ENCODE peak calls at places on chromosome 17, in ten cellular contexts. One of them, this sample, is unnamed.

GRCh38 chr17:64180089-64180488 is 50.1 kb upstream of the ERN1 start:
- DNase-seq in progenitor cell of endocrine pancreas: no peak
- DNase-seq in GM12865: no peak
- DNase-seq in T-helper 2 cell: no peak
- DNase-seq in islet precursor cell: no peak
- DNase-seq in activated T-cell treated with anti-CD3 and anti-CD28 coated beads for 1 hour: no peak
- DNase-seq in ovary: no peak
- DNase-seq in activated gamma-delta T cell treated with Interleukin-2 at 50 U/mL for 16 hours: no peak
- DNase-seq in HEK293T: no peak
- DNase-seq in stimulated activated CD4-positive, alpha-beta T cell treated with anti-CD3 and anti-CD28 coated beads, Interleukin-2, amount 100 ng/mL, for 4 hours: no peak
- DNase-seq in this sample: no peak

GRCh38 chr17:28527859-28528258 is 21.7 kb downstream of the FOXN1 start:
- DNase-seq in activated gamma-delta T cell treated with Interleukin-2 at 50 U/mL for 16 hours: no peak
- DNase-seq in ovary: no peak
- DNase-seq in islet precursor cell: no peak
- DNase-seq in GM12865: no peak
- DNase-seq in stimulated activated CD4-positive, alpha-beta T cell treated with anti-CD3 and anti-CD28 coated beads, Interleukin-2, amount 100 ng/mL, for 4 hours: no peak
- DNase-seq in T-helper 2 cell: no peak
- DNase-seq in activated T-cell treated with anti-CD3 and anti-CD28 coated beads for 1 hour: no peak
- DNase-seq in HEK293T: no peak
- DNase-seq in progenitor cell of endocrine pancreas: no peak
- DNase-seq in this sample: no peak

GRCh38 chr17:6706996-6707395 is 6.2 kb downstream of the SLC13A5 start:
- DNase-seq in stimulated activated CD4-positive, alpha-beta T cell treated with anti-CD3 and anti-CD28 coated beads, Interleukin-2, amount 100 ng/mL, for 4 hours: no peak
- DNase-seq in GM12865: no peak
- DNase-seq in T-helper 2 cell: no peak
- DNase-seq in ovary: no peak
- DNase-seq in progenitor cell of endocrine pancreas: no peak
- DNase-seq in HEK293T: no peak
- DNase-seq in activated gamma-delta T cell treated with Interleukin-2 at 50 U/mL for 16 hours: no peak
- DNase-seq in activated T-cell treated with anti-CD3 and anti-CD28 coated beads for 1 hour: no peak
- DNase-seq in islet precursor cell: peak
- DNase-seq in this sample: no peak

GRCh38 chr17:29124135-29124930 is 55.9 kb downstream of the MYO18A start:
- DNase-seq in activated T-cell treated with anti-CD3 and anti-CD28 coated beads for 1 hour: no peak
- DNase-seq in stimulated activated CD4-positive, alpha-beta T cell treated with anti-CD3 and anti-CD28 coated beads, Interleukin-2, amount 100 ng/mL, for 4 hours: no peak
- DNase-seq in islet precursor cell: peak
- DNase-seq in ovary: no peak
- DNase-seq in GM12865: peak
- DNase-seq in progenitor cell of endocrine pancreas: no peak
- DNase-seq in activated gamma-delta T cell treated with Interleukin-2 at 50 U/mL for 16 hours: peak
- DNase-seq in T-helper 2 cell: peak
- DNase-seq in HEK293T: peak
- DNase-seq in this sample: peak

GRCh38 chr17:80857721-80858171 is 133.9 kb upstream of the CHMP6 start:
- DNase-seq in GM12865: no peak
- DNase-seq in stimulated activated CD4-positive, alpha-beta T cell treated with anti-CD3 and anti-CD28 coated beads, Interleukin-2, amount 100 ng/mL, for 4 hours: no peak
- DNase-seq in T-helper 2 cell: no peak
- DNase-seq in ovary: no peak
- DNase-seq in HEK293T: no peak
- DNase-seq in activated gamma-delta T cell treated with Interleukin-2 at 50 U/mL for 16 hours: no peak
- DNase-seq in islet precursor cell: no peak
- DNase-seq in activated T-cell treated with anti-CD3 and anti-CD28 coated beads for 1 hour: no peak
- DNase-seq in progenitor cell of endocrine pancreas: no peak
- DNase-seq in this sample: no peak

GRCh38 chr17:62101090-62101489 is 36.0 kb upstream of the MED13 start:
- DNase-seq in T-helper 2 cell: no peak
- DNase-seq in ovary: no peak
- DNase-seq in islet precursor cell: no peak
- DNase-seq in GM12865: no peak
- DNase-seq in activated T-cell treated with anti-CD3 and anti-CD28 coated beads for 1 hour: no peak
- DNase-seq in activated gamma-delta T cell treated with Interleukin-2 at 50 U/mL for 16 hours: no peak
- DNase-seq in HEK293T: no peak
- DNase-seq in progenitor cell of endocrine pancreas: no peak
- DNase-seq in stimulated activated CD4-positive, alpha-beta T cell treated with anti-CD3 and anti-CD28 coated beads, Interleukin-2, amount 100 ng/mL, for 4 hours: no peak
- DNase-seq in this sample: no peak

GRCh38 chr17:48497103-48497502 is 33.7 kb downstream of the HOXB1 start:
- DNase-seq in islet precursor cell: peak
- DNase-seq in activated T-cell treated with anti-CD3 and anti-CD28 coated beads for 1 hour: no peak
- DNase-seq in ovary: no peak
- DNase-seq in GM12865: no peak
- DNase-seq in stimulated activated CD4-positive, alpha-beta T cell treated with anti-CD3 and anti-CD28 coated beads, Interleukin-2, amount 100 ng/mL, for 4 hours: no peak
- DNase-seq in progenitor cell of endocrine pancreas: no peak
- DNase-seq in T-helper 2 cell: no peak
- DNase-seq in activated gamma-delta T cell treated with Interleukin-2 at 50 U/mL for 16 hours: no peak
- DNase-seq in HEK293T: no peak
- DNase-seq in this sample: no peak

GRCh38 chr17:33229028-33229427 is 64.1 kb downstream of the ASIC2 start:
- DNase-seq in HEK293T: no peak
- DNase-seq in islet precursor cell: no peak
- DNase-seq in ovary: no peak
- DNase-seq in activated T-cell treated with anti-CD3 and anti-CD28 coated beads for 1 hour: no peak
- DNase-seq in T-helper 2 cell: no peak
- DNase-seq in progenitor cell of endocrine pancreas: no peak
- DNase-seq in activated gamma-delta T cell treated with Interleukin-2 at 50 U/mL for 16 hours: no peak
- DNase-seq in GM12865: no peak
- DNase-seq in stimulated activated CD4-positive, alpha-beta T cell treated with anti-CD3 and anti-CD28 coated beads, Interleukin-2, amount 100 ng/mL, for 4 hours: no peak
- DNase-seq in this sample: no peak

GRCh38 chr17:81968396-81968745 is 7.4 kb upstream of the NOTUM start:
- DNase-seq in stimulated activated CD4-positive, alpha-beta T cell treated with anti-CD3 and anti-CD28 coated beads, Interleukin-2, amount 100 ng/mL, for 4 hours: no peak
- DNase-seq in progenitor cell of endocrine pancreas: no peak
- DNase-seq in ovary: no peak
- DNase-seq in T-helper 2 cell: no peak
- DNase-seq in activated T-cell treated with anti-CD3 and anti-CD28 coated beads for 1 hour: no peak
- DNase-seq in HEK293T: no peak
- DNase-seq in islet precursor cell: no peak
- DNase-seq in activated gamma-delta T cell treated with Interleukin-2 at 50 U/mL for 16 hours: no peak
- DNase-seq in GM12865: no peak
- DNase-seq in this sample: no peak

GRCh38 chr17:846901-847777 is 65.0 kb downstream of the MRM3 start:
- DNase-seq in HEK293T: no peak
- DNase-seq in stimulated activated CD4-positive, alpha-beta T cell treated with anti-CD3 and anti-CD28 coated beads, Interleukin-2, amount 100 ng/mL, for 4 hours: no peak
- DNase-seq in T-helper 2 cell: no peak
- DNase-seq in ovary: no peak
- DNase-seq in activated T-cell treated with anti-CD3 and anti-CD28 coated beads for 1 hour: no peak
- DNase-seq in activated gamma-delta T cell treated with Interleukin-2 at 50 U/mL for 16 hours: no peak
- DNase-seq in progenitor cell of endocrine pancreas: no peak
- DNase-seq in islet precursor cell: no peak
- DNase-seq in GM12865: no peak
- DNase-seq in this sample: no peak

GRCh38 chr17:34442387-34443111 is 79.5 kb upstream of the CCL1 start:
- DNase-seq in ovary: no peak
- DNase-seq in stimulated activated CD4-positive, alpha-beta T cell treated with anti-CD3 and anti-CD28 coated beads, Interleukin-2, amount 100 ng/mL, for 4 hours: no peak
- DNase-seq in T-helper 2 cell: no peak
- DNase-seq in activated T-cell treated with anti-CD3 and anti-CD28 coated beads for 1 hour: no peak
- DNase-seq in islet precursor cell: no peak
- DNase-seq in HEK293T: no peak
- DNase-seq in GM12865: no peak
- DNase-seq in activated gamma-delta T cell treated with Interleukin-2 at 50 U/mL for 16 hours: no peak
- DNase-seq in progenitor cell of endocrine pancreas: no peak
- DNase-seq in this sample: no peak

GRCh38 chr17:2485543-2485942 is 26.1 kb downstream of the METTL16 start:
- DNase-seq in progenitor cell of endocrine pancreas: no peak
- DNase-seq in ovary: no peak
- DNase-seq in T-helper 2 cell: no peak
- DNase-seq in HEK293T: no peak
- DNase-seq in activated T-cell treated with anti-CD3 and anti-CD28 coated beads for 1 hour: no peak
- DNase-seq in stimulated activated CD4-positive, alpha-beta T cell treated with anti-CD3 and anti-CD28 coated beads, Interleukin-2, amount 100 ng/mL, for 4 hours: no peak
- DNase-seq in activated gamma-delta T cell treated with Interleukin-2 at 50 U/mL for 16 hours: no peak
- DNase-seq in islet precursor cell: no peak
- DNase-seq in GM12865: no peak
- DNase-seq in this sample: no peak

GRCh38 chr17:10105513-10106001 is 92.8 kb downstream of the GAS7 start:
- DNase-seq in ovary: no peak
- DNase-seq in progenitor cell of endocrine pancreas: no peak
- DNase-seq in GM12865: no peak
- DNase-seq in HEK293T: no peak
- DNase-seq in activated gamma-delta T cell treated with Interleukin-2 at 50 U/mL for 16 hours: no peak
- DNase-seq in stimulated activated CD4-positive, alpha-beta T cell treated with anti-CD3 and anti-CD28 coated beads, Interleukin-2, amount 100 ng/mL, for 4 hours: no peak
- DNase-seq in activated T-cell treated with anti-CD3 and anti-CD28 coated beads for 1 hour: no peak
- DNase-seq in T-helper 2 cell: no peak
- DNase-seq in islet precursor cell: peak
- DNase-seq in this sample: no peak

GRCh38 chr17:81285179-81285878 is 9.8 kb downstream of the SLC38A10 start:
- DNase-seq in T-helper 2 cell: peak
- DNase-seq in progenitor cell of endocrine pancreas: no peak
- DNase-seq in activated gamma-delta T cell treated with Interleukin-2 at 50 U/mL for 16 hours: peak
- DNase-seq in activated T-cell treated with anti-CD3 and anti-CD28 coated beads for 1 hour: peak
- DNase-seq in ovary: peak
- DNase-seq in stimulated activated CD4-positive, alpha-beta T cell treated with anti-CD3 and anti-CD28 coated beads, Interleukin-2, amount 100 ng/mL, for 4 hours: peak
- DNase-seq in HEK293T: no peak
- DNase-seq in GM12865: peak
- DNase-seq in islet precursor cell: no peak
- DNase-seq in this sample: no peak

GRCh38 chr17:72696156-72696555 is 396.3 kb downstream of the SLC39A11 start:
- DNase-seq in activated T-cell treated with anti-CD3 and anti-CD28 coated beads for 1 hour: no peak
- DNase-seq in ovary: no peak
- DNase-seq in GM12865: no peak
- DNase-seq in progenitor cell of endocrine pancreas: no peak
- DNase-seq in HEK293T: no peak
- DNase-seq in islet precursor cell: no peak
- DNase-seq in T-helper 2 cell: no peak
- DNase-seq in stimulated activated CD4-positive, alpha-beta T cell treated with anti-CD3 and anti-CD28 coated beads, Interleukin-2, amount 100 ng/mL, for 4 hours: no peak
- DNase-seq in activated gamma-delta T cell treated with Interleukin-2 at 50 U/mL for 16 hours: no peak
- DNase-seq in this sample: no peak

GRCh38 chr17:40699880-40700279 is 3.7 kb downstream of the KRT24 start:
- DNase-seq in T-helper 2 cell: no peak
- DNase-seq in ovary: no peak
- DNase-seq in HEK293T: no peak
- DNase-seq in GM12865: no peak
- DNase-seq in islet precursor cell: no peak
- DNase-seq in stimulated activated CD4-positive, alpha-beta T cell treated with anti-CD3 and anti-CD28 coated beads, Interleukin-2, amount 100 ng/mL, for 4 hours: no peak
- DNase-seq in activated T-cell treated with anti-CD3 and anti-CD28 coated beads for 1 hour: no peak
- DNase-seq in activated gamma-delta T cell treated with Interleukin-2 at 50 U/mL for 16 hours: no peak
- DNase-seq in progenitor cell of endocrine pancreas: no peak
- DNase-seq in this sample: no peak

GRCh38 chr17:62996221-62996620 is 30.2 kb downstream of the TANC2 start:
- DNase-seq in activated T-cell treated with anti-CD3 and anti-CD28 coated beads for 1 hour: no peak
- DNase-seq in activated gamma-delta T cell treated with Interleukin-2 at 50 U/mL for 16 hours: no peak
- DNase-seq in progenitor cell of endocrine pancreas: no peak
- DNase-seq in islet precursor cell: no peak
- DNase-seq in GM12865: no peak
- DNase-seq in HEK293T: no peak
- DNase-seq in T-helper 2 cell: no peak
- DNase-seq in ovary: no peak
- DNase-seq in stimulated activated CD4-positive, alpha-beta T cell treated with anti-CD3 and anti-CD28 coated beads, Interleukin-2, amount 100 ng/mL, for 4 hours: no peak
- DNase-seq in this sample: no peak

GRCh38 chr17:58333396-58334207 is 5.0 kb upstream of the TSPOAP1 start:
- DNase-seq in T-helper 2 cell: peak
- DNase-seq in activated T-cell treated with anti-CD3 and anti-CD28 coated beads for 1 hour: no peak
- DNase-seq in islet precursor cell: no peak
- DNase-seq in HEK293T: no peak
- DNase-seq in stimulated activated CD4-positive, alpha-beta T cell treated with anti-CD3 and anti-CD28 coated beads, Interleukin-2, amount 100 ng/mL, for 4 hours: no peak
- DNase-seq in activated gamma-delta T cell treated with Interleukin-2 at 50 U/mL for 16 hours: no peak
- DNase-seq in ovary: no peak
- DNase-seq in progenitor cell of endocrine pancreas: no peak
- DNase-seq in GM12865: peak
- DNase-seq in this sample: no peak

GRCh38 chr17:2734939-2735338 is 14.5 kb downstream of the CCDC92B start:
- DNase-seq in stimulated activated CD4-positive, alpha-beta T cell treated with anti-CD3 and anti-CD28 coated beads, Interleukin-2, amount 100 ng/mL, for 4 hours: no peak
- DNase-seq in ovary: no peak
- DNase-seq in islet precursor cell: no peak
- DNase-seq in progenitor cell of endocrine pancreas: no peak
- DNase-seq in GM12865: no peak
- DNase-seq in T-helper 2 cell: no peak
- DNase-seq in activated gamma-delta T cell treated with Interleukin-2 at 50 U/mL for 16 hours: no peak
- DNase-seq in HEK293T: no peak
- DNase-seq in activated T-cell treated with anti-CD3 and anti-CD28 coated beads for 1 hour: no peak
- DNase-seq in this sample: no peak

GRCh38 chr17:17476865-17477467 is at the start of gene MED9:
- DNase-seq in GM12865: peak
- DNase-seq in islet precursor cell: peak
- DNase-seq in HEK293T: peak
- DNase-seq in T-helper 2 cell: peak
- DNase-seq in stimulated activated CD4-positive, alpha-beta T cell treated with anti-CD3 and anti-CD28 coated beads, Interleukin-2, amount 100 ng/mL, for 4 hours: peak
- DNase-seq in activated T-cell treated with anti-CD3 and anti-CD28 coated beads for 1 hour: peak
- DNase-seq in activated gamma-delta T cell treated with Interleukin-2 at 50 U/mL for 16 hours: peak
- DNase-seq in progenitor cell of endocrine pancreas: peak
- DNase-seq in ovary: peak
- DNase-seq in this sample: peak

GRCh38 chr17:35082073-35082657 is 18.7 kb upstream of the RFFL start:
- DNase-seq in stimulated activated CD4-positive, alpha-beta T cell treated with anti-CD3 and anti-CD28 coated beads, Interleukin-2, amount 100 ng/mL, for 4 hours: no peak
- DNase-seq in activated T-cell treated with anti-CD3 and anti-CD28 coated beads for 1 hour: no peak
- DNase-seq in islet precursor cell: no peak
- DNase-seq in activated gamma-delta T cell treated with Interleukin-2 at 50 U/mL for 16 hours: no peak
- DNase-seq in HEK293T: no peak
- DNase-seq in T-helper 2 cell: peak
- DNase-seq in ovary: no peak
- DNase-seq in progenitor cell of endocrine pancreas: no peak
- DNase-seq in GM12865: peak
- DNase-seq in this sample: no peak

GRCh38 chr17:68396795-68397536 is 60.3 kb downstream of the WIPI1 start:
- DNase-seq in GM12865: no peak
- DNase-seq in ovary: no peak
- DNase-seq in stimulated activated CD4-positive, alpha-beta T cell treated with anti-CD3 and anti-CD28 coated beads, Interleukin-2, amount 100 ng/mL, for 4 hours: no peak
- DNase-seq in T-helper 2 cell: peak
- DNase-seq in activated gamma-delta T cell treated with Interleukin-2 at 50 U/mL for 16 hours: no peak
- DNase-seq in HEK293T: no peak
- DNase-seq in activated T-cell treated with anti-CD3 and anti-CD28 coated beads for 1 hour: no peak
- DNase-seq in islet precursor cell: no peak
- DNase-seq in progenitor cell of endocrine pancreas: no peak
- DNase-seq in this sample: peak

GRCh38 chr17:720706-721539 is 6.3 kb upstream of the VPS53 start:
- DNase-seq in progenitor cell of endocrine pancreas: no peak
- DNase-seq in GM12865: no peak
- DNase-seq in islet precursor cell: no peak
- DNase-seq in activated gamma-delta T cell treated with Interleukin-2 at 50 U/mL for 16 hours: no peak
- DNase-seq in ovary: no peak
- DNase-seq in activated T-cell treated with anti-CD3 and anti-CD28 coated beads for 1 hour: no peak
- DNase-seq in HEK293T: no peak
- DNase-seq in T-helper 2 cell: no peak
- DNase-seq in stimulated activated CD4-positive, alpha-beta T cell treated with anti-CD3 and anti-CD28 coated beads, Interleukin-2, amount 100 ng/mL, for 4 hours: no peak
- DNase-seq in this sample: no peak

GRCh38 chr17:56594528-56595418 is 1.3 kb downstream of the NOG start:
- DNase-seq in ovary: peak
- DNase-seq in GM12865: no peak
- DNase-seq in activated gamma-delta T cell treated with Interleukin-2 at 50 U/mL for 16 hours: peak
- DNase-seq in progenitor cell of endocrine pancreas: no peak
- DNase-seq in islet precursor cell: peak
- DNase-seq in activated T-cell treated with anti-CD3 and anti-CD28 coated beads for 1 hour: no peak
- DNase-seq in stimulated activated CD4-positive, alpha-beta T cell treated with anti-CD3 and anti-CD28 coated beads, Interleukin-2, amount 100 ng/mL, for 4 hours: peak
- DNase-seq in T-helper 2 cell: peak
- DNase-seq in HEK293T: peak
- DNase-seq in this sample: no peak

GRCh38 chr17:66527335-66527734 is 224.9 kb downstream of the PRKCA start:
- DNase-seq in stimulated activated CD4-positive, alpha-beta T cell treated with anti-CD3 and anti-CD28 coated beads, Interleukin-2, amount 100 ng/mL, for 4 hours: no peak
- DNase-seq in HEK293T: no peak
- DNase-seq in T-helper 2 cell: no peak
- DNase-seq in activated T-cell treated with anti-CD3 and anti-CD28 coated beads for 1 hour: no peak
- DNase-seq in ovary: no peak
- DNase-seq in activated gamma-delta T cell treated with Interleukin-2 at 50 U/mL for 16 hours: no peak
- DNase-seq in islet precursor cell: peak
- DNase-seq in progenitor cell of endocrine pancreas: no peak
- DNase-seq in GM12865: no peak
- DNase-seq in this sample: no peak

GRCh38 chr17:80837711-80838110 is 153.9 kb upstream of the CHMP6 start:
- DNase-seq in GM12865: no peak
- DNase-seq in HEK293T: no peak
- DNase-seq in stimulated activated CD4-positive, alpha-beta T cell treated with anti-CD3 and anti-CD28 coated beads, Interleukin-2, amount 100 ng/mL, for 4 hours: no peak
- DNase-seq in ovary: no peak
- DNase-seq in islet precursor cell: no peak
- DNase-seq in progenitor cell of endocrine pancreas: no peak
- DNase-seq in activated gamma-delta T cell treated with Interleukin-2 at 50 U/mL for 16 hours: no peak
- DNase-seq in T-helper 2 cell: no peak
- DNase-seq in activated T-cell treated with anti-CD3 and anti-CD28 coated beads for 1 hour: no peak
- DNase-seq in this sample: no peak

GRCh38 chr17:39225308-39225973 is at the start of gene STAC2:
- DNase-seq in progenitor cell of endocrine pancreas: no peak
- DNase-seq in stimulated activated CD4-positive, alpha-beta T cell treated with anti-CD3 and anti-CD28 coated beads, Interleukin-2, amount 100 ng/mL, for 4 hours: no peak
- DNase-seq in GM12865: no peak
- DNase-seq in activated T-cell treated with anti-CD3 and anti-CD28 coated beads for 1 hour: no peak
- DNase-seq in islet precursor cell: no peak
- DNase-seq in T-helper 2 cell: no peak
- DNase-seq in HEK293T: no peak
- DNase-seq in ovary: no peak
- DNase-seq in activated gamma-delta T cell treated with Interleukin-2 at 50 U/mL for 16 hours: no peak
- DNase-seq in this sample: no peak

GRCh38 chr17:60158751-60159478 is 9.1 kb downstream of the CA4 start:
- DNase-seq in HEK293T: no peak
- DNase-seq in T-helper 2 cell: no peak
- DNase-seq in progenitor cell of endocrine pancreas: no peak
- DNase-seq in GM12865: no peak
- DNase-seq in activated T-cell treated with anti-CD3 and anti-CD28 coated beads for 1 hour: no peak
- DNase-seq in ovary: no peak
- DNase-seq in activated gamma-delta T cell treated with Interleukin-2 at 50 U/mL for 16 hours: no peak
- DNase-seq in stimulated activated CD4-positive, alpha-beta T cell treated with anti-CD3 and anti-CD28 coated beads, Interleukin-2, amount 100 ng/mL, for 4 hours: no peak
- DNase-seq in islet precursor cell: no peak
- DNase-seq in this sample: no peak